ENCODE peak calls at places on chromosome 16, in four cellular contexts. L, A, X and S are unnamed samples.

GRCh38 chr16:83728518-83728917 is 79.3 kb upstream of the HSBP1 start:
- DNase-seq in X (no peak), A (no peak), L (no peak), S (no peak)

GRCh38 chr16:26457896-26458295 is 608.8 kb upstream of the C16orf82 start:
- DNase-seq in X (no peak), A (no peak), L (no peak), S (no peak)

GRCh38 chr16:68792465-68793324 is 50.6 kb upstream of the TANGO6 start:
- DNase-seq in X (no peak), A (no peak), L (no peak), S (peak)

GRCh38 chr16:56833243-56833970 is 31.6 kb upstream of the SLC12A3 start:
- DNase-seq in X (no peak), A (no peak), L (no peak), S (no peak)

GRCh38 chr16:22139732-22140131 is 22.6 kb upstream of the SDR42E2 start:
- DNase-seq in L (no peak), A (no peak), X (no peak), S (no peak)

GRCh38 chr16:20898938-20899502 is 1.1 kb downstream of the DCUN1D3 start:
- DNase-seq in A (no peak), X (no peak), L (no peak), S (peak)

GRCh38 chr16:75054556-75054947 is 55.7 kb downstream of the ZNRF1 start:
- DNase-seq in X (no peak), L (no peak), A (no peak), S (no peak)

GRCh38 chr16:11207646-11208045 is 48.4 kb downstream of the SOCS1 start:
- DNase-seq in A (no peak), X (peak), L (no peak), S (no peak)

GRCh38 chr16:57372372-57373116 is at the start of gene CX3CL1:
- DNase-seq in L (no peak), X (no peak), A (peak), S (peak)

GRCh38 chr16:4327782-4328579 is 12.1 kb downstream of the GLIS2 start:
- DNase-seq in X (peak), A (peak), L (no peak), S (peak)

GRCh38 chr16:48887646-48888045 is 277.7 kb upstream of the N4BP1 start:
- DNase-seq in X (no peak), L (no peak), A (no peak), S (no peak)

GRCh38 chr16:56370836-56371235 is 54.5 kb downstream of the AMFR start:
- DNase-seq in L (no peak), X (no peak), A (no peak), S (peak)

GRCh38 chr16:7206469-7206868 is 126.2 kb upstream of the RBFOX1 start:
- DNase-seq in L (no peak), A (no peak), X (no peak), S (no peak)

GRCh38 chr16:54936086-54936978 is 5.7 kb downstream of the IRX5 start:
- DNase-seq in X (no peak), A (peak), L (no peak), S (no peak)

GRCh38 chr16:50645858-50646257 is 35.3 kb downstream of the SNX20 start:
- DNase-seq in L (no peak), A (no peak), X (no peak), S (no peak)

GRCh38 chr16:50646345-50646744 is 34.8 kb downstream of the SNX20 start:
- DNase-seq in A (no peak), L (no peak), X (no peak), S (no peak)

GRCh38 chr16:50643192-50643591 is 37.9 kb downstream of the SNX20 start:
- DNase-seq in A (no peak), L (no peak), X (no peak), S (no peak)

GRCh38 chr16:50644245-50644644 is 36.9 kb downstream of the SNX20 start:
- DNase-seq in X (no peak), L (no peak), A (no peak), S (no peak)

GRCh38 chr16:50644730-50645129 is 36.4 kb downstream of the SNX20 start:
- DNase-seq in A (no peak), X (no peak), L (no peak), S (no peak)
- TF ChIP-seq CHD1 in A (no peak), X (no peak), L (no peak), S (no peak)

GRCh38 chr16:89994389-89994720 is 24.9 kb downstream of the DBNDD1 start:
- DNase-seq in L (no peak), X (no peak), A (no peak), S (no peak)

GRCh38 chr16:89990799-89991198 is 28.5 kb downstream of the DBNDD1 start:
- DNase-seq in X (no peak), L (no peak), A (no peak), S (no peak)

GRCh38 chr16:89996178-89996489 is 23.1 kb downstream of the DBNDD1 start:
- DNase-seq in L (no peak), X (no peak), A (no peak), S (no peak)

GRCh38 chr16:89993971-89994370 is 25.3 kb downstream of the DBNDD1 start:
- DNase-seq in A (no peak), L (no peak), X (no peak), S (no peak)

GRCh38 chr16:89993377-89993776 is 25.9 kb downstream of the DBNDD1 start:
- DNase-seq in A (no peak), L (no peak), X (no peak), S (no peak)
- TF ChIP-seq RFX5 in A (no peak), L (no peak), X (no peak), S (no peak)

DNA sequence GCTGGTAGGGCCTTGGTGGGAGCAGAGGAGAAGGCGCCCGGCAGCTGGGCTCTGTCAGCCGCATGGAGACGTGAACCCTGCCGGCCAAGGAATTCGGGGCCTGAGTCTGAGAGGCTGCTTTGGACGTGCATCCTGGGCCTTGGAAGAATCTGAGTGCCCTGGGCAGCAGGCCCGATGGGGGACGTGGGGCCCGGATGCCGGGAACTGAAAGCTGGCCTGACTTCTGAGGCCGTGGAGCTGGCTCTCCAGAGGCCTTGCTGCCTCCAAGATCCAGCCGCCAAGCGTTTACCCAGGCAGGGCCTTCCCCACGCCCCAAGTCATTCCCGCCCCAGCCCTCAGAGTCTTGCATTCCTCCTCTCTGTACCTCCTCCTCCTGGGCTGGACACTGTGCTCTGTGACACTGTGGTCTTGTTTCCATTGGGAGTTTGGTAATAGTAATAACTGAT is 37.2 kb downstream of the NKD1 start:
- DNase-seq in A (no peak), L (no peak), X (no peak), S (no peak)
- TF ChIP-seq CHD1 in A (no peak), L (no peak), X (no peak), S (no peak)

GRCh38 chr16:30893744-30894539 is at the start of gene BCL7C:
- DNase-seq in A (peak), X (peak), L (no peak), S (peak)

GRCh38 chr16:30893082-30893743 is 664 bp downstream of the BCL7C start:
- DNase-seq in X (peak), L (no peak), A (peak), S (no peak)

GRCh38 chr16:30895592-30896202 is 717 bp upstream of the CTF1 start:
- DNase-seq in X (peak), A (no peak), L (no peak), S (no peak)

GRCh38 chr16:30896203-30896889 is at the start of gene CTF1:
- DNase-seq in X (peak), A (peak), L (no peak), S (peak)

DNA sequence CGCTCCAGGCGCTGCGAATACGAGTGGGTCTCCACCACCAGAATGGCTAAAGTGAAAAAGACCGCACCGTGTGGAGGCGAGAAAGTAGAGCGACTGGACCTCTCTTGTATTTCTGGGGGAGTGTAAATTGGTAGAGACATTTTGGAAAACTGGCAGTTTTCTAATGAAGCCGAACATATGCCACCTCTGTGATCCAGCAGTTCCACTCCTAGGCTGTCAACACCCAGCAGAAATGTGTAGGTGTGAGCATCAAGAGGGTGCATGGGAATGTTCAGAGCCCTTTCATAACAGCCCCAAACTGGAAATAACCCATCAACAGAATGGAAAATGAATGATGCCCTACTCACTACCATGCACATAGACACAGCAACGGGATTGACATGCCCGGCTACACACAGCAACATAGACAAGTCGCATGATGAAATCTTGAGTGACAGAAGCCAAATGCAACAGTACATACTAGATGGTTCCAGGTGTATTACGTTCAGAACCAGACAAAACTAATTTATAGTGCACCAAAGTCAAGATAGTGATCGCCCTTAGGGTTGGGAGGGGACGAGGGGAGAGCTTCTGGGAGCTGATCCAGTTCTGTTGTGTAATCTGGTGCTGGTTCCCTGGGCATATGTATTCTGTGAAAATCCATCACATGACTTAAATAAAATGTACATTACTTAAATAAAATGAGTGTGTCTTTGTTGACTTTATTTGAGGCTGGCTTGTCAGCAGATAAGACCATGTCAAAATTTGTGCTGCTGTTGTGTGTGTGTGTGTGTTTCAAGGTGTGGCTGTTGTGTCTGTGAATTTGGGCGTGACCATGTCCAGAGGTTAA is 877 bp upstream of the BCL7C start:
- DNase-seq in A (no peak), X (no peak), L (no peak), S (no peak)
- TF ChIP-seq RFX5 in A (no peak), X (no peak), L (no peak), S (no peak)

DNA sequence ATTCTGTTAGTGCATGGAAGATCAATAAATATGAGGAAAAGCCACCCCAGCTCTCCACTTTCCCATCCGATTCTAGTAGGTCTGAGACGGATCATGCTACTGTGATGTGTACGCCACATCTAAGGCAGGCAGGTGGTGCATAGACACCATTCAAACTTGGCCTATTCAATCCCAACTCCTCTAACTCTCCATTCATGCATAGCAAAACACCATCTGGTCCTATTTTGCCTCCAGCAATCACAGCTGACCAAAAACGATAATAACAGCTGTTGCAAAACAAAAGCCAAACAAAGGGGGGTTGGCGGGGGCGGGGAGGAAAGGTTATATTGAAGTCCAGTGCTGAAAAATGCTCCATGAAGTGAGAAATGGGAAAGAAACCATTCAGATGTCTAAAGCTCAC is 111.4 kb downstream of the TOX3 start:
- DNase-seq in X (no peak), A (no peak), L (no peak), S (no peak)
- TF ChIP-seq CHD1 in X (no peak), A (no peak), L (no peak), S (no peak)

GRCh38 chr16:87505834-87506233 is 13.0 kb upstream of the ZCCHC14 start:
- DNase-seq in X (no peak), L (no peak), A (no peak), S (no peak)

GRCh38 chr16:87502308-87502969 is 9.6 kb upstream of the ZCCHC14 start:
- DNase-seq in A (no peak), L (no peak), X (no peak), S (no peak)

GRCh38 chr16:87507351-87508069 is 14.7 kb upstream of the ZCCHC14 start:
- DNase-seq in L (no peak), A (no peak), X (peak), S (no peak)

GRCh38 chr16:87501117-87501516 is 8.3 kb upstream of the ZCCHC14 start:
- DNase-seq in X (no peak), L (no peak), A (no peak), S (no peak)

DNA sequence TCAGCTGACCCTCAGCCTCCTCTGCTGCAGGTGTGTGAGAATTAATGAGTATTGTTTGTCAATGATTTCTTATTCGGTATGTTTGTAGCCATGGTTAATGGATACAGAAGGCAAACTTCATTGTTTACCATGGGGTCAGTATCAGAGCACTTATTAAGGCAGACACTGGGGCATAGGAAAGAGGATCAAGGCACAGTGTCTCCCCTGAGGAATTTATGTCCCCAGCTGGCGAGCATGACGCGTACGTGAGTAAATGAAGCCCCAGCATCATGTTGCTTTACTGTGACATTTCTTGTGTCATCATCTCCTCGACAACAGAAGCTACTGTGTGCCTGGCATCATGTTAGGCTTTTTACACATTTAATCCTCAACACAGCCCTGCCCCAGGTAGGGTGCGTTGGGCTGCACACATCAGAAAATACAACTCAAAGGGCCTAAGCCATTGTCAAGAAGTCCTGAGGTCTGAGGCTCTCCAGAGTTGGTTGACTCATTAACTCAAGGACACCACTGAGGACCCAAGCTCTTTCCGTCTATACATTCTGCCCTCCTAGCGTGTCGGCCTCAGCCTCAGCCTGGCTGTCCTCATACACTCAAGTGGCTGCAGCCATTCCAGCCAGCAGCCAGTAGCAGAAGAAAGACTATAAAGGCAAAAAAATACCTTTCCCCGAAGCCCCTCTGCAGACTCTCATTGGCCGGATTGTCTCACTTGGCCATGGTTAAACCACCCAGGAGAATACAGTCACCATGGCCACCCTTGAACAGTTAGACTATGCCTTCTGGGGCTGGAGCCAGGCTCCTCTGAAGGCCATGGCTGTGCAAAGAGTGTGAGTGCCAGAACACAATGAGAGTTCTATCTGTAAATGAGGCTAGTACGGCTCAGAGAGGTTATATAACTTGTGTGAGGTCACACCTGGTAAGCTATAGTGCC is 13.9 kb upstream of the ZCCHC14 start:
- DNase-seq in A (no peak), L (no peak), X (no peak), S (no peak)
- TF ChIP-seq RFX5 in A (no peak), L (no peak), X (no peak), S (no peak)

GRCh38 chr16:81480856-81481821 is 36.5 kb downstream of the CMIP start:
- DNase-seq in A (no peak), X (peak), L (peak), S (peak)
- TF ChIP-seq CHD1 in A (no peak), X (no peak), L (no peak), S (no peak)

GRCh38 chr16:72380283-72380682 is 208.3 kb upstream of the PMFBP1 start:
- DNase-seq in X (no peak), A (no peak), L (no peak), S (no peak)
- TF ChIP-seq RFX5 in X (no peak), A (no peak), L (no peak), S (no peak)

GRCh38 chr16:1940273-1941161 is 2.5 kb downstream of the MSRB1 start:
- DNase-seq in L (no peak), A (no peak), X (no peak), S (no peak)
- TF ChIP-seq CHD1 in L (no peak), A (no peak), X (no peak), S (no peak)